ENCODE peak calls at places on chromosomes 11 and 22, in seven cellular contexts. T is RWPE2, V is left ventricle myocardium inferior, A is BJ, B is Peyer's patch, S is AG10803, P is astrocyte of the cerebellum. N is an unnamed sample.

GRCh38 chr11:47003180-47003877 is 66.8 kb downstream of the CSTPP1 start:
- DNase-seq in B (no peak), V (no peak), P (no peak), S (peak), T (no peak), A (no peak), N (no peak)

GRCh38 chr11:110085255-110085838 is 7.8 kb upstream of the ZC3H12C start:
- DNase-seq in V (no peak), T (no peak), S (peak), B (no peak), P (no peak), A (no peak), N (no peak)

GRCh38 chr11:10405858-10406592 is 49.0 kb upstream of the AMPD3 start:
- DNase-seq in S (peak), A (no peak), T (peak), B (peak), V (peak), P (peak), N (peak)

GRCh38 chr11:57456960-57457642 is 3.2 kb upstream of the RTN4RL2 start:
- DNase-seq in S (peak), B (peak), A (no peak), P (peak), V (peak), T (no peak), N (peak)

GRCh38 chr11:116930177-116930576 is 92.8 kb upstream of the APOA1 start:
- DNase-seq in T (no peak), P (peak), V (no peak), A (no peak), B (peak), S (peak), N (no peak)

GRCh38 chr22:23180893-23181762 is 819 bp downstream of the BCR start:
- DNase-seq in B (peak), P (no peak), S (no peak), V (peak), A (no peak), T (no peak), N (no peak)

GRCh38 chr11:66589996-66590675 is 2.7 kb downstream of the CCDC87 start:
- DNase-seq in V (no peak), B (no peak), T (no peak), S (no peak), P (no peak), A (no peak), N (no peak)

GRCh38 chr11:76237914-76238313 is 31.6 kb upstream of the WNT11 start:
- DNase-seq in T (no peak), V (no peak), S (no peak), A (no peak), P (no peak), B (no peak), N (peak)

GRCh38 chr22:25098445-25099081 is 101.1 kb upstream of the CRYBB3 start:
- DNase-seq in V (no peak), B (no peak), A (no peak), T (no peak), S (no peak), P (no peak), N (no peak)

GRCh38 chr11:15291885-15292284 is 177.2 kb downstream of the INSC start:
- DNase-seq in V (peak), P (no peak), S (no peak), B (no peak), T (no peak), A (no peak), N (no peak)

GRCh38 chr11:130400793-130401483 is 27.5 kb downstream of the ADAMTS8 start:
- DNase-seq in V (no peak), A (peak), S (peak), B (no peak), P (peak), T (no peak), N (peak)

GRCh38 chr22:49381595-49382450 is 445.9 kb downstream of the BRD1 start:
- DNase-seq in S (no peak), T (no peak), A (no peak), V (no peak), B (peak), P (no peak), N (no peak)

GRCh38 chr11:17564687-17565042 is 17.6 kb downstream of the OTOG start:
- DNase-seq in S (no peak), P (no peak), A (no peak), V (no peak), B (no peak), T (no peak), N (no peak)
- TF ChIP-seq CTCF in S (no peak), P (peak), A (peak), V (no peak), B (no peak), T (no peak), N (peak)

GRCh38 chr11:68212421-68213134 is 518 bp downstream of the KMT5B start:
- DNase-seq in P (peak), A (no peak), B (peak), T (no peak), V (peak), S (peak), N (peak)
- TF ChIP-seq CTCF in P (peak), A (no peak), B (no peak), T (peak), V (peak), S (no peak), N (peak)

GRCh38 chr11:100629671-100630070 is 57.4 kb upstream of the ARHGAP42 start:
- DNase-seq in V (no peak), B (no peak), A (no peak), P (no peak), T (no peak), S (no peak), N (no peak)
- TF ChIP-seq CTCF in V (peak), B (no peak), A (no peak), P (no peak), T (no peak), S (no peak), N (no peak)

GRCh38 chr11:32489464-32489863 is 54.1 kb upstream of the WT1 start:
- DNase-seq in S (no peak), A (no peak), T (no peak), V (no peak), B (no peak), P (no peak), N (no peak)
- TF ChIP-seq CTCF in S (no peak), A (no peak), T (no peak), V (no peak), B (no peak), P (no peak), N (no peak)

DNA sequence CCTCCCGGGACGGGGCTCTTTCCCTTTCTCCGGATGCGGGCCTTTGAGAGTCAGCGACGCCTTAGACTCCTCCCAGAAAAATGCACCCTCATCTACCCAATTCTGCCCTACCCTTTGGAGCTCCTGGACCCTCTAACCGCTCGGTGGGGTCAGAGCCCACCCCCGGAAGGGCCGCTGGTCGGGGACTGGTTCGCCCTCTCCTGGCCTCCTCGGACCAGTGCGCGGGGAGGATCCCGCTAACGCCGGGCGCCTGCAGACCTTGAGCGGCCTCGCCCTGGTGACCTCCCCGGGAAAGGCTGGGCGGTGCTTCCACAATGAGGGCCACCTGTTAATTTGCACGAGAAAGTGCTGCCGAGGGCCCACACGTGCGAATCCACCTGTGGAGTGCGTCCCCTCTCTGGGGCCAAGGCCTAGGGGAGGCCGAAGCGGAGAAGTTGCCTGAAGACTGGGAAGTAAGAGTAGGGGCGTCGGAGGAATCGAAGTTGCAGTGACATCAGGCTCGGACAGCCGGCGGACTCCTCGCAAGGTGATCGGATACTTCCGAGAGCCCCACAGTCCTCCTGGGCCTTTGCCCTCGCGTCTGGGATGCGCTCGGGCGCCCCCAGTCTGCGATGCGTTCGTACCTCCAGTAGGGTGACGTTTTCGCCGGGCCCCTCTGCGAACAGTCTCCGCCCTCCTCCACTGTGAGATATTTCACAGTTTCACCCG is 61.5 kb downstream of the ENDOD1 start:
- DNase-seq in V (peak), S (peak), B (peak), T (peak), A (no peak), P (peak), N (peak)
- TF ChIP-seq CTCF in V (peak), S (peak), B (peak), T (peak), A (peak), P (peak), N (peak)

DNA sequence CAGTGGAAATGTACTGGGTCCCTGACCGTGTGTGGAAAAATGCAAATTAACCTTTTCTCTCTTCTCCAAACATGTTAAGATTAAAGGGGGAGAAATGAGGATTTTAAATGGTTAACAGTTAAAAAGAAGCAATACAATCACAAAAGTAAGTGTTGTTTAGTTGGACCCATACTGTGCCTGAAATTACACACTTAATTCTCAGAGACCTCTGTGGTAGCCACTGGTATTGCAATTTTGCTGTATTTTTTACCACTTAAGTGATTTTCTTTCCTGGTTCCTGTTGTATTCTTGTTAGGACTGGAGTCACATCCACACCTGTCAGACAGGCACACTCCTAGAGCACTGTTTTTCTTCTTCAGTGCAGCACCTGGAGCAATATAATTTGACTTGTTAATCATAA is 179.6 kb upstream of the PDGFD start:
- DNase-seq in B (no peak), T (no peak), A (no peak), P (no peak), S (no peak), V (no peak), N (no peak)
- TF ChIP-seq CTCF in B (peak), T (peak), A (peak), P (peak), S (peak), V (peak), N (peak)

GRCh38 chr11:64339319-64339718 is 685 bp upstream of the CCDC88B start:
- DNase-seq in T (no peak), V (no peak), P (no peak), B (no peak), A (no peak), S (no peak), N (no peak)

GRCh38 chr11:64341429-64341828 is 1.4 kb downstream of the CCDC88B start:
- DNase-seq in V (no peak), A (no peak), T (peak), B (no peak), S (no peak), P (no peak), N (no peak)

GRCh38 chr11:64341851-64342791 is 2.1 kb downstream of the CCDC88B start:
- DNase-seq in S (peak), A (peak), T (peak), V (peak), B (peak), P (peak), N (peak)

GRCh38 chr11:64339754-64340408 is at the start of gene CCDC88B:
- DNase-seq in A (no peak), P (no peak), S (no peak), V (peak), B (peak), T (peak), N (no peak)

DNA sequence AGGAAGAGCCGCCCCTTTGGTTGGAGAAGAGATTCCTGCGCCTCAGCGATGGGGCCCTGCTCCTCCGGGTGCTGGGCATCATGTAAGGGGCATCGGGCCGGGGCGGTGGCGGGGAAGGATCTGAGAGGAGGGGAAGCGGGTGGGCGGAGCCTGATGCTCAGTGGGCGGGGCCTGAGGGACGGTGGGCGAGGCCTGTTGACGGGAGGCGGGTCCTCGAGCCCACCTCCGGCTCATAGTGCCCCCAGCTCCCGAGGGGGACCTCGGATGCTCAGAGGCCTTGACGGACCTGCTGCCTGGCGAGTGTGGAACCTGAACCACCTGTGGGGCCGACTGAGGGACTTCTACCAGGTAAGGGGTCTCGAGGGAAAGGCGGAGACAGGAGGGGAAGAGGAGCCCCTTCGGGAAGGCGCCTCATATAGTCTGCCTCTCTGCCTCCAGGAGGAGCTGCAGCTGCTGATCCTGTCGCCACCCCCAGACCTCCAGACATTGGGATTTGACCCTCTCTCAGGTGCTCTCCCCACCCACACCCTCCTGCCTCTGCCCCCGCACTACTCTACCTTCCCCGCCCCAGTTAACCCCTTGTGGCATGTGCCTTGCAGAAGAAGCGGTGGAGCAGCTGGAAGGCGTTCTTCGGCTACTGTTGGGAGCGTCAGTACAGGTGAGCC is 799 bp downstream of the CCDC88B start:
- DNase-seq in T (peak), P (no peak), A (no peak), V (no peak), S (no peak), B (peak), N (no peak)
- TF ChIP-seq CTCF in T (no peak), P (peak), A (peak), V (no peak), S (peak), B (no peak), N (no peak)